ENCODE peak calls at places on chromosome 20, in four cellular contexts. A is GM12878, O is HepG2, F is HCT116. M is an unnamed sample.

GRCh38 chr20:8039048-8039447 is 19.5 kb upstream of the TMX4 start:
- DNase-seq in A (no peak), O (peak; percentile 48), F (no peak), M (no peak)

GRCh38 chr20:62739581-62740285 is 31.1 kb downstream of the NTSR1 start:
- DNase-seq in A (no peak), O (no peak), F (no peak), M (no peak)

GRCh38 chr20:1462834-1463233 is 3.8 kb downstream of the NSFL1C start:
- DNase-seq in A (peak; percentile 26), O (no peak), F (no peak), M (no peak)

GRCh38 chr20:35807877-35808276 is 36.1 kb downstream of the PHF20 start:
- DNase-seq in A (no peak), O (no peak), F (no peak), M (no peak)

GRCh38 chr20:48831702-48832422 is 4.1 kb upstream of the PREX1 start:
- DNase-seq in A (no peak), O (no peak), F (no peak), M (no peak)

GRCh38 chr20:37151529-37151928 is 27.6 kb upstream of the RPN2 start:
- DNase-seq in A (no peak), O (no peak), F (no peak), M (no peak)

GRCh38 chr20:5195655-5196054 is 68.8 kb downstream of the CDS2 start:
- DNase-seq in A (no peak), O (no peak), F (no peak), M (no peak)

GRCh38 chr20:17494201-17494600 is 37.0 kb downstream of the BFSP1 start:
- DNase-seq in A (no peak), O (no peak), F (no peak), M (no peak)

GRCh38 chr20:6485376-6485775 is 282.1 kb upstream of the BMP2 start:
- DNase-seq in A (no peak), O (no peak), F (no peak), M (no peak)

GRCh38 chr20:7714549-7714948 is 225.7 kb downstream of the HAO1 start:
- DNase-seq in A (no peak), O (peak; percentile 72), F (no peak), M (no peak)

DNA sequence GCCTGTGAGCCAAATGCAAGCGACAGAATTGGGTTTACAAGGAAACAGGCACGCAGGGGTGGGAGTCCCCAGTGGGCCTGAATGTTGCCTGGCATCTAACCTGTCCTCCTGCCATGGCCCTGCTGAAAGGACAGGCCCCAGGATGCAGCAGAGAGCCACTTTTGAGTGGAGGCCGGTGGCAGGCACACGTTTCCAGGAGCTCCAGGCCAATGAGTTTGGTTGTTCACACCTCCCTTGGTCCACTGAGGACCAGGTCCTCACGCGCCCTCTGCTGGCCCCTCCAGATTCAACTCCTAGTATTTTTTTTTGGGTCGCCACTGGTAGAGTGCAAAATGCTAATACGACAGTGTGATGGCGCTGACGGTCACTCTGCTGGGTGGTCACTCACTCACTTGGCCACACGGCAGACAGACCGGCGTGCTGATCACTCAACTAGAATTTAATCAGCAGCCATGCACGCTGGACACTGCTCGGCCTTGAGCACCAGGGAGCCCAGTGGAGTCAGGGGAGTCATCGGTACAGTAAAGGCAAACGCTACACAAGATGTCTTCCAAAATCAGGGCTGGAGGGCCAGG is 81.7 kb upstream of the NFATC2 start:
- DNase-seq in A (no peak), O (peak; percentile 59), F (peak; percentile 61), M (peak; percentile 77)
- TF ChIP-seq ZBTB33 in A (no peak), O (peak; percentile 91), F (no peak), M (no peak)

GRCh38 chr20:38630727-38631126 is 29.1 kb downstream of the ARHGAP40 start:
- DNase-seq in A (no peak), O (no peak), F (peak; percentile 10), M (no peak)

GRCh38 chr20:38629979-38630378 is 28.4 kb downstream of the ARHGAP40 start:
- DNase-seq in A (no peak), O (no peak), F (no peak), M (no peak)

GRCh38 chr20:38631155-38632022 is 29.8 kb downstream of the ARHGAP40 start:
- DNase-seq in A (no peak), O (no peak), F (no peak), M (no peak)

GRCh38 chr20:38626921-38627659 is 25.5 kb downstream of the ARHGAP40 start:
- DNase-seq in A (no peak), O (no peak), F (no peak), M (no peak)

DNA sequence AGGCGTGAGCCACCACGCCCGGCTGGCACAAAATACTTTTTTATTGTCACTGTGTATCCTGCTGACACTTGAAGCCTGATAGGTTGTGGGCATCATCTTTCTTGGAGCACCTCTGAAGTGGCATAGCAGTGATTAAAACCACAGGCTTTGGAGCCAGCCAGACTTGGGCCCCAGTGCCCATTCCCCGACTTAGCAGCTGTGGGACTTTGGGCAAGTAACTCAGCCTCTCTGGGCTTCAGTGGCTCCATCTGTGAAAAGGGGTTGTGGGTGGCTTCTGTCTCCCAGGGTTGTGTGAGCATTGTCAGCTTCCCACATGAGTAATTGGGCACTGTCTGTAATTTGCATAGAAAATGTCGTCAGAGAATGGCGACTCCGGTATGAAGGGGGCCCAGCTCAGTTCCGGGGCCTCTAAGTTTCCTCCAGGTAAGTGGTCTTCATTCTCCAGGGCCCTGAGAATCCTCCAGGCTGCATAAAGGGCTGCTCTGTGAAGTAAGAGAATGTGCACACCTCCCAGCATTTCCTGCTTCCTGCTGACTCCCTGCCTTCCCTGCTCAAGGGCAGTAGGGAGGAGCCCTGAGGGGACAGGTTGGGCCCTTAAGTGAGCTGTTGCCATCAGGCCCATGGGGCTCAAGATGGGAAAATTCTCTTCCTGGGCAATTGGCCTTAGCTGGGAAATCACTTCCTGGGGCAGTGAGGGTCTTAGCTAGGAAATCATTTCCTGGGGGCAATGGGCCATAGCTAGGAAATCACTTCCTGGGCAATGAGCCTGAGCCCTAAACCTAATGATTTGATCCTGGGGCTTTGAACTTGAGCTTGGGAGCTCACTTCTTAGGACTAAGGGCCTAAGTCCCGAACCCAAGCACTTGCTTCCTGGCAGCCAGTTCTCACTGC is 27.2 kb downstream of the ARHGAP40 start:
- DNase-seq in A (no peak), O (no peak), F (no peak), M (no peak)
- H2AFZ ChIP-seq in A (peak overlapping the region; percentile 23), O (no peak overlapping the region), F (no peak overlapping the region), M (no peak overlapping the region)

DNA sequence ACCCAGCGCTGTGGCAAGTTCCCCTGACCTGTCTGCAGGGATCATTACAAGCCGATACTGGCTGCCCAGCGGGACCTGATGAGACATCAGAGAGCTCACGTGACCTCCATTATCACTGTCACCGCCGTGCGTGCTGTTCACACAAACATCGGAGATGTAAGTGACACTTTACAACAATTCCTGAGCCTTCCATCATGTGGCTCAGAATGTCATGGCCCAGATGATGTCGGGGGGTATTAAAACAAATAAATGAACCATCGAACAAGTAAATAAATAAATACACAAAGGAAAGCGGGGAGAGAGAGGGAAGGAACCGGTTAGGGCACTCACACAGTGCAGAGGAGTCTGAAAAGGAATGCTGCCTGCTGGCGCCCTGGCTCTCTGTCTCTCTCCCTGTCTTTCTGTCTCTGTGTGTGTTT is 195.1 kb downstream of the BMP7 start:
- DNase-seq in A (no peak), O (no peak), F (no peak), M (no peak)
- H3K4me3 ChIP-seq in A (no peak overlapping the region), O (no peak overlapping the region), F (no peak overlapping the region), M (peak overlapping the region; percentile 4)

DNA sequence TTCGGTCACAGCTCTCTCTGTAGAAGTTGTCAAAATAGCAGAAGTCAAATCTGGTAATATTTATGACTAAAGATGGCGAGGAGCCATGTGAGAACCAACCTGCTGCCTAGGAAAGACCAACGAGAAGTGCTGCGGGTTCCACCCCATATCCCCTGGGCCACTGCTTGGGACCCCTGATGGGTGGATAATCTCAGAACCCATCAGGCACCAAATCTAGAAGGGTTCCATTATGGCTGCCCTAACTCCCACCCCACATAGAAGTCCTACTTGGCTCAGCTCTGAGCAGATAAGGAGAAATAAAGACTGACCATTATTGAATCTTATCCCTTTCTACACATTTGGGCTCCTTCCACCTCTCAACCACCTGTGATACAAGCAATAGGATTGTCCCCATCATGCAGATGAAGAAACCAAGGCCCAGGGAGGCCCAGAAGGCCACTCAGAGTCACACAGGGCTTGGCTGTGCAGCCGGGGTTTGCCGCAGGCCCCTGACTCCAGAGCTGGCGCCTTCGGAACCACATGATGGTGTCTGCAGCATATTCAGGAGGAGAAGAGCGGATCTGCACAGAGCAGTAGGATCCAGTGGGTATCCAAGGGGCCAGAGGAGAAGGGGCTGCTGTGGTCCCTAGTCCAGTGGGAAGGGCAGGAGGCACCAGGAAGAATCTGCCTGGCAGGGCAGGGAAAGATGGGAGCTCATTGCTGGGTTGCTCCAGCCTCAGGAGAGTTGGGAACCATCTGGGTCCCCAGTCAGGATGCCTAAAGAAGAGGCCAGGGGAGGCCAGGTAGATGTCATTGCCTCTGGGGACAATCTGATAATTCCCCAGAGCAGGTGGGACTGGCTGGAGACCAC is 9.6 kb upstream of the PCMTD2 start:
- DNase-seq in A (no peak), O (no peak), F (no peak), M (peak; percentile 11)
- TF ChIP-seq ZBTB33 in A (no peak), O (no peak), F (no peak), M (no peak)

GRCh38 chr20:32582659-32583580 is 2.2 kb downstream of the NOL4L start:
- DNase-seq in A (no peak), O (no peak), F (no peak), M (peak; percentile 84)
- H2AFZ ChIP-seq in A (no peak overlapping the region), O (no peak overlapping the region), F (no peak overlapping the region), M (no peak overlapping the region)

GRCh38 chr20:24811020-24811419 is 138.0 kb upstream of the CST7 start:
- DNase-seq in A (no peak), O (no peak), F (no peak), M (no peak)
- H3K4me3 ChIP-seq in A (no peak overlapping the region), O (no peak overlapping the region), F (no peak overlapping the region), M (no peak overlapping the region)

DNA sequence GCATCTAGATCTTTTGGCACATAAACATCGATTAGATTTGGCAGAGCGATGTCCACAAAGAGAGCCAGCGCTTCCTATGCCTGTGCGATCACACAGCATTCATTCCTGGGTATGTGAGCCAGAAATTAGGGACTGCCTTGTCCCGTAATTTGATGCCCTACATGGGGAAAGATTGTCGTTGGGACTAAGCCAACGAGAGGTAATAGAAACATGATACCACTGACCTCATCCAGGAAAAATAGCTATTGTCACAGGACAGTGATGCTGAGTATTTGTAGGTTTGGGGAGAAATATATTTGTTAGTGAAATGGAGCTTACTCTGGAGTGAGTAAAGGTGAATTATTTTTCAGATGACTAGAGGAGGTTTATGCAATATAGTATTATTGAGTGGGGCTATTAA is 154.0 kb downstream of the TSHZ2 start:
- DNase-seq in A (no peak), O (no peak), F (no peak), M (no peak)
- TF ChIP-seq ZBTB33 in A (no peak), O (no peak), F (no peak), M (no peak)

GRCh38 chr20:64079273-64080012 is at the start of gene RGS19:
- DNase-seq in A (no peak), O (peak; percentile 70), F (no peak), M (peak; percentile 96)
- H2AFZ ChIP-seq in A (peak within 1 kb of the TSS; percentile 54), O (no peak within 1 kb of the TSS), F (no peak within 1 kb of the TSS), M (peak within 1 kb of the TSS; percentile 72)

DNA sequence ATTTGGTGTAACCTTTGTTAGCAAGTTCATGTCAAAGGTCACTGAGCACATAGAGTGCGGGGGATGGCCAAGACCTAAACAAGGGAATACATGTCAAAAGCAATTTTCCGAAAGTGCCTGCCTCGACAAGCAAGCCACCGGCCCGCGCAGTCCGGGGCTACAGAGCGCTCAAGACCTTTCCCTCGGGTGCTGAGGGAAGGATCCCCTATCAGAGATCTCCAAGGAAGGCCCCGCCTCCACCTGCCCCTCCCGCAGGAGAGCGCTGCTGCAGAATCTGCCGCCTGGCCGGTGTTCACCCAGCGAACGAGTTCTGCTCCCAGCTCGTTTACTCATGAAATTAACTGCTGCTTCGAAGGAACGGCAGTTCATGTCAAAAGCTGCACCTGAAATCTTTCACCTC is 252.7 kb downstream of the BMP7 start:
- DNase-seq in A (no peak), O (no peak), F (no peak), M (no peak)
- H3K4me3 ChIP-seq in A (no peak overlapping the region), O (no peak overlapping the region), F (no peak overlapping the region), M (no peak overlapping the region)

M was measured in SK-N-SH.